ENCODE peak calls at places on chromosomes 7 and 10, in five cellular contexts. I is OCI-LY7, Z is left ventricle myocardium inferior, D is PC-3, F is T-helper 17 cell. N is an unnamed sample. For H3K9me3, the result is how much of the 10 kb centered on the place peaks cover.

GRCh38 chr7:66693331-66693730 is 47.2 kb upstream of the RABGEF1 start:
- DNase-seq in I (no peak), Z (no peak), D (no peak), F (no peak), N (no peak)

GRCh38 chr7:110592557-110592956 is 498.4 kb upstream of the LRRN3 start:
- DNase-seq in I (no peak), Z (no peak), D (no peak), F (no peak), N (no peak)

GRCh38 chr7:141012044-141012685 is 2.6 kb downstream of the MRPS33 start:
- DNase-seq in I (peak), Z (peak), D (peak), F (peak), N (peak)

GRCh38 chr7:1283337-1283736 is 50.7 kb downstream of the UNCX start:
- DNase-seq in I (no peak), Z (no peak), D (no peak), F (no peak), N (no peak)

GRCh38 chr10:114315566-114316420 is 76.7 kb downstream of the VWA2 start:
- DNase-seq in I (no peak), Z (no peak), D (no peak), F (no peak), N (no peak)

GRCh38 chr7:2003931-2004812 is 228.6 kb downstream of the MAD1L1 start:
- DNase-seq in I (no peak), Z (peak), D (no peak), F (no peak), N (no peak)

GRCh38 chr10:121553455-121553854 is 44.8 kb downstream of the FGFR2 start:
- DNase-seq in I (no peak), Z (no peak), D (no peak), F (no peak), N (no peak)

GRCh38 chr7:149529136-149529718 is 31.6 kb upstream of the ZNF746 start:
- DNase-seq in I (peak), Z (no peak), D (no peak), F (no peak), N (no peak)

GRCh38 chr10:78184851-78185692 is 151.4 kb downstream of the RPS24 start:
- DNase-seq in I (no peak), Z (no peak), D (no peak), F (no peak), N (no peak)

GRCh38 chr7:133931053-133931452 is 196.1 kb upstream of the LRGUK start:
- DNase-seq in I (no peak), Z (no peak), D (peak), F (no peak), N (no peak)

GRCh38 chr10:110651044-110651958 is 7.2 kb downstream of the RBM20 start:
- DNase-seq in I (peak), Z (no peak), D (no peak), F (no peak), N (no peak)

GRCh38 chr10:4947635-4948596 is 15.3 kb upstream of the AKR1C1 start:
- DNase-seq in I (no peak), Z (no peak), D (peak), F (no peak), N (no peak)

GRCh38 chr7:74506329-74506724 is 52.6 kb downstream of the GTF2IRD1 start:
- DNase-seq in I (no peak), Z (no peak), D (no peak), F (no peak), N (no peak)

GRCh38 chr10:114519756-114520288 is 115.5 kb upstream of the AFAP1L2 start:
- DNase-seq in I (no peak), Z (no peak), D (peak), F (no peak), N (no peak)

GRCh38 chr7:613442-614140 is 93.9 kb upstream of the PDGFA start:
- DNase-seq in I (no peak), Z (no peak), D (no peak), F (no peak), N (no peak)

GRCh38 chr10:125375210-125375609 is 214.8 kb upstream of the CTBP2 start:
- DNase-seq in I (no peak), Z (no peak), D (peak), F (no peak), N (no peak)

GRCh38 chr7:92621026-92621540 is 30.9 kb upstream of the FAM133B start:
- DNase-seq in I (peak), Z (peak), D (peak), F (peak), N (peak)

GRCh38 chr7:88401009-88401623 is 94.4 kb upstream of the STEAP4 start:
- DNase-seq in I (peak), Z (no peak), D (peak), F (no peak), N (no peak)

GRCh38 chr10:11699546-11700097 is 42.6 kb upstream of the ECHDC3 start:
- DNase-seq in I (no peak), Z (no peak), D (no peak), F (no peak), N (no peak)

GRCh38 chr10:21297525-21298383 is 227.7 kb downstream of the SKIDA1 start:
- DNase-seq in I (no peak), Z (no peak), D (no peak), F (no peak), N (no peak)

GRCh38 chr7:12016439-12016838 is 184.4 kb upstream of the THSD7A start:
- DNase-seq in I (no peak), Z (no peak), D (no peak), F (no peak), N (no peak)

GRCh38 chr10:67678335-67678974 is 17.5 kb downstream of the CTNNA3 start:
- DNase-seq in I (no peak), Z (no peak), D (no peak), F (no peak), N (no peak)

GRCh38 chr10:110835841-110836240 is 35.9 kb upstream of the PDCD4 start:
- DNase-seq in I (no peak), Z (no peak), D (no peak), F (no peak), N (no peak)

GRCh38 chr7:99498546-99498944 is 1.5 kb downstream of the ZNF394 start:
- DNase-seq in I (no peak), Z (no peak), D (peak), F (no peak), N (no peak)

GRCh38 chr10:21732067-21732772 is 198.2 kb downstream of the MLLT10 start:
- DNase-seq in I (peak), Z (peak), D (peak), F (no peak), N (peak)

GRCh38 chr10:6058677-6059475 is 3.3 kb downstream of the IL2RA start:
- DNase-seq in I (no peak), Z (no peak), D (no peak), F (no peak), N (no peak)

GRCh38 chr10:58341947-58342346 is 7.1 kb downstream of the UBE2D1 start:
- DNase-seq in I (no peak), Z (no peak), D (no peak), F (no peak), N (no peak)

GRCh38 chr10:124703778-124704427 is 40.3 kb downstream of the FAM53B start:
- DNase-seq in I (peak), Z (peak), D (no peak), F (no peak), N (no peak)

GRCh38 chr10:114304566-114305421 is 65.7 kb downstream of the VWA2 start:
- DNase-seq in I (peak), Z (peak), D (peak), F (peak), N (peak)

GRCh38 chr7:12921751-12922345 is 234.4 kb downstream of the ARL4A start:
- DNase-seq in I (no peak), Z (no peak), D (no peak), F (no peak), N (no peak)

GRCh38 chr7:31061185-31061584 is 9.1 kb downstream of the ADCYAP1R1 start:
- DNase-seq in I (no peak), Z (no peak), D (no peak), F (no peak), N (no peak)

GRCh38 chr7:36781011-36781738 is 56.9 kb upstream of the AOAH start:
- DNase-seq in I (no peak), Z (no peak), D (no peak), F (no peak), N (peak)

GRCh38 chr7:115230882-115231508 is 309.1 kb downstream of the MDFIC start:
- DNase-seq in I (no peak), Z (no peak), D (peak), F (no peak), N (peak)

GRCh38 chr7:22628112-22628511 is 98.9 kb upstream of the IL6 start:
- DNase-seq in I (no peak), Z (no peak), D (peak), F (no peak), N (no peak)

DNA sequence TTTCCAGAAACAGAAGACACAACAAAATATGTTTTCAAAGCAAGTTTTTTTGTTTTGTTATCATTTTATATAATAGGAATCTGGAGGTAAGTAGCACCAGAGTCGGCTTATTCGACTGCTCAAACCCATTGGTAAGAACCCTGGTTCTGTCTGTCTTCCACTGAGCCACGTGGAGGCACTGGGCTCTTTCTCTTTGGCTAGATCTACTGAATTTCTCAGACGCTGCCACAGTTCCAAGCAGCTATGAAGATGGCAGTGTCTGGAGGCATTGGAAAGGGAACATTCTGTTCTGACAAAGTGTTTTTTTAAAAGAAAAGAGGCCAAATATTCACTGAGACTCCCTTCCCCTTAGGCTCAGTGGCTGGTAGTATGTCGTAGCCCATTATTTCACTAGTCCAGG is 338.8 kb downstream of the NRG3 start:
- DNase-seq in I (peak), Z (no peak), D (no peak), F (no peak), N (no peak)
- H3K9me3 ChIP-seq in I (under half), Z (under half), D (under half), F (under half), N (under half)

DNA sequence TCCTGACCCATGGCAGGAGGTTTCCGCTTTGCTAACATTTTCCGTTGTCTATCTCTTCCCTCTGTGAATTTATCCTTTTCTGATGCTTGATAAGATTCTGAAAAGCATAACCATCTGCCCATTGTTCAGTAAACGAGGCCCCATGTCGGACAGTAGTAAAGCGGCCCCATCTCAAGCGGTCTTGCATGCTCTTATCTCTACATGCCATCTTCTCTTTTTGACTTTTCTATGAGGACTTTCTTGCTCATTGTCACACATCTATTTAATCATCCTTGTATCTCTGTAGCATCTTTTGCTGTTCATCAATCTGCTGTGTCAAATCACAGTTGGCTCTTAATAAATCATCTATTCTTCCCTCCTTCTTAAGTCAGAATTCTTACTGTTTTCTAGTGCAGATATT is 37.6 kb downstream of the ZNF248 start:
- DNase-seq in I (no peak), Z (no peak), D (no peak), F (no peak), N (no peak)
- H3K9me3 ChIP-seq in I (under half), Z (half or more), D (under half), F (under half), N (under half)

GRCh38 chr10:133567609-133568286 is 2.4 kb upstream of the SYCE1 start:
- DNase-seq in I (no peak), Z (no peak), D (no peak), F (no peak), N (no peak)
- H3K9me3 ChIP-seq in I (under half), Z (under half), D (under half), F (under half), N (under half)

GRCh38 chr7:155979994-155980393 is 167.7 kb upstream of the SHH start:
- DNase-seq in I (no peak), Z (no peak), D (no peak), F (no peak), N (no peak)

GRCh38 chr7:155980841-155981240 is 168.6 kb upstream of the SHH start:
- DNase-seq in I (no peak), Z (no peak), D (no peak), F (no peak), N (no peak)

GRCh38 chr7:155983176-155983815 is 171.0 kb upstream of the SHH start:
- DNase-seq in I (no peak), Z (no peak), D (no peak), F (no peak), N (no peak)

GRCh38 chr7:155979566-155979965 is 167.3 kb upstream of the SHH start:
- DNase-seq in I (no peak), Z (no peak), D (no peak), F (no peak), N (no peak)

DNA sequence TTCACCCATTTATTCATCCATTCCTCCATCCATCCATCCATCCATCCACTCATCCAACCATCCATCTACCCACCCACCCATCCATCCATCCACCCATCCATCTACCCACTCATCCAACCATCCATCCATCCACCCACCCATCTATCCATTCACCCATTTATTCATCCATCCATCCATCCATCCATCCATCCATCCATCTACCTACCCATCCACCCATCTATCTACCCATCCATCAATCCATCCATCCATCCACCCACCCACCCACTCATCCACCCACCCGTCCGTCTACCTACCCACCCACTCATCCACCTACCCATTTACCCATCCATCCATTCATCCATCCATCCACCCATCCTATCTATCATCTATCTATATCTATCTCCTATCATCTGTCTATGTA is 169.4 kb upstream of the SHH start:
- DNase-seq in I (no peak), Z (no peak), D (no peak), F (no peak), N (no peak)
- H3K9me3 ChIP-seq in I (under half), Z (under half), D (under half), F (under half), N (under half)

GRCh38 chr7:157930441-157930840 is 593.6 kb downstream of the DNAJB6 start:
- DNase-seq in I (no peak), Z (no peak), D (no peak), F (no peak), N (no peak)

GRCh38 chr7:157930926-157931466 is 594.2 kb downstream of the DNAJB6 start:
- DNase-seq in I (no peak), Z (no peak), D (no peak), F (no peak), N (no peak)

GRCh38 chr7:157929671-157930070 is 592.9 kb downstream of the DNAJB6 start:
- DNase-seq in I (no peak), Z (no peak), D (no peak), F (no peak), N (no peak)

GRCh38 chr7:157928808-157929425 is 592.1 kb downstream of the DNAJB6 start:
- DNase-seq in I (no peak), Z (no peak), D (no peak), F (no peak), N (no peak)

DNA sequence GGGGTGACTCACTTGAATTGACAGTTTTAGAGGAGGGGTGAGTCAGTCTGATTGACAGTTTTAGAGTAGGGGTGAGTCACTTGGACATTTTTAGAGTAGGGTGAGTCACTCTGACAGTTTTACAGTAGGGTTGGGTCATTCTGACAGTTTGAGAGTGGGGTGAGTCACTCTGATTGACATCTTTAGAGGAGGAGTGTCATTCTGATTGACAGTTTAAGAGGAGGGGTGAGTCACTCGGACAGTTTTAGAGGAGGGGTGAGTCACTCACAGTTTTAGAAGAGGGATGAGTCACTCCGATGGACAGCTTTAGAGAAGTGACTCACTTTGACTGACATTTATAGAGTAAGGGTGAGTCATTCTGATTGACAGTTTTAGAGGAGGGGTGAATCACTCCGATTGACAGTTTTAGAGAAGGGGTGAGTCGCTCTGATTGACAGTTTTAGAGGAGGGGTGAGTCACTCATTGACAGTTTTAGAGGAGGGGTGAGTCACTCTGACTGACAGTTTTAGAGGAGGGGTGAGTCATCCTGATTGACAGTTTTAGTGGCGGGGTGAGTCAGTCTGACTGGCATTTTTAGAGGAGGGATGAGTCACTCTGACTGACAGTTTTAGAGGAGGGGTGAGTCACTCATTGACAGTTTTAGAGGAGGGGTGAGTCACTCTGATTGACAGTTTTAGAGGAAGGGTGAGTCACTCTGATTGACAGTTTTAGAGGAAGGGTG is 595.9 kb downstream of the DNAJB6 start:
- DNase-seq in I (no peak), Z (no peak), D (peak), F (no peak), N (no peak)
- H3K9me3 ChIP-seq in I (under half), Z (under half), D (under half), F (under half), N (under half)

DNA sequence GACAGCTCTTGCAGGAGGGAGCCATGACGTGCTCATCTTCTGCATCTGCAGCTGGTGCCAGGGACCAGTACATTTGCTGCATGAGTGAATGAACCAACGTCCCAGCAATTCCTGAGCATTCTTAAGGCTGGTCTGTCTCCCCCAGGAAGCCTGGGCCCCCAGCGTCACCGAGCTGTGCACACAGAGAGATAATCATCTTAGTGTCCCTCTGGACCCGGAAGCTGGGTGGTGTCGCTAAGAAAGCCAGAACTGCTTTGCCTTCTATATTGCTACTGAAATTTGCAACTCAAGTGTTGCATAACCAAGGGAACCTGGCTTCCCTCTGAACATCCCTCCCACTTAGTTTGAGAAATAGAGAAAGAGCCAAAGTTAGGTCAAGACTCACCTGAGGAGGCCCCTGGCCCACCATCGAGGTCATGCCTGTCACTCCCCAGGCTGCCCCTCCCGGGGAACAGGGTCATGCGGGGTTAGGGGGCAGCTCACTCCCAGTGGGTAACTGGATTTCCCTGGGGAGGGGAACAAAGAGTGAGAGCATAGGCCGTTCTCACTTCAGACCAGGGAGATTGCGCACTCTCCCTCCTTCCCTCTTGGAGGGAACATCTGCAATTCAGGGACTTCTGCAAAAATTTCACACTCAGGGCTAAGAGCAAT is 221.6 kb downstream of the ARHGAP12 start:
- DNase-seq in I (no peak), Z (peak), D (no peak), F (no peak), N (peak)
- H3K9me3 ChIP-seq in I (under half), Z (under half), D (under half), F (under half), N (under half)

GRCh38 chr10:7372504-7372903 is 38.3 kb downstream of the SFMBT2 start:
- DNase-seq in I (no peak), Z (no peak), D (no peak), F (no peak), N (no peak)

GRCh38 chr10:7377614-7378248 is 33.1 kb downstream of the SFMBT2 start:
- DNase-seq in I (no peak), Z (no peak), D (no peak), F (no peak), N (no peak)

GRCh38 chr10:7378602-7379403 is 32.0 kb downstream of the SFMBT2 start:
- DNase-seq in I (no peak), Z (no peak), D (no peak), F (no peak), N (no peak)

GRCh38 chr10:7373039-7373438 is 37.8 kb downstream of the SFMBT2 start:
- DNase-seq in I (peak), Z (no peak), D (no peak), F (no peak), N (no peak)

DNA sequence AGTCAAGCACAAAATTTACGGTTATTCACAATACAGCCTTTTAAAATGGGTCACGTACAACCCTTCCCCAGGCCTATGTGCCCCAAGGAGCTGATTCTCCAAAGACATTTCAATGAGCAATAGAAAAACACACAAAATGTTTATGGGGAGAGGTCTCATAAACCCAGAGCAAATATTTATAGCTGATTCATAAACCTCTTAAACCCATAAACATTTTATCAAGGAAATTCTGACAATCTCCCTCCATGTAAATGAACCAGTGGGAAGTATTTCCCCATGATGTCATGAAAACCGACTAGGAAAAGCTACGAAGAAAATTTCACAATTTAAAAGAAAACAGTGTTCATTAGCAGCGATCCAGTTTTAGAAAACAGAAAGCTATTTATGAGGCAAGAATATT is 36.0 kb downstream of the SFMBT2 start:
- DNase-seq in I (no peak), Z (no peak), D (peak), F (no peak), N (no peak)
- H3K9me3 ChIP-seq in I (under half), Z (under half), D (under half), F (under half), N (under half)

N was measured in CD4-positive, alpha-beta memory T cell.